ENCODE peak calls at places on chromosomes 4 and X, in eight cellular contexts. R is CD4-positive, alpha-beta memory T cell; Z is lower lobe of right lung; H is BE2C; M is mammary epithelial cell; S is heart right ventricle; F is GM23248; N is A673. U is an unnamed sample.

GRCh38 chrX:154486396-154487207 is at the start of gene UBL4A:
- DNase-seq in R (peak; percentile 54), Z (peak; percentile 83), H (peak; percentile 69), M (peak; percentile 22), S (peak; percentile 65), F (peak; percentile 63), N (peak; percentile 49), U (no peak)

GRCh38 chrX:34585561-34585960 is 71.5 kb downstream of the TMEM47 start:
- DNase-seq in R (no peak), Z (no peak), H (no peak), M (no peak), S (no peak), F (no peak), N (peak; percentile 94), U (no peak)

GRCh38 chr4:7857238-7857701 is 82.4 kb downstream of the AFAP1 start:
- DNase-seq in R (no peak), Z (no peak), H (no peak), M (peak; percentile 57), S (no peak), F (peak; percentile 91), N (peak; percentile 74), U (no peak)

GRCh38 chrX:6407541-6407940 is 127.4 kb downstream of the VCX3A start:
- DNase-seq in R (no peak), Z (no peak), H (no peak), M (no peak), S (no peak), F (no peak), N (no peak), U (no peak)

GRCh38 chrX:155434906-155435743 is 23.3 kb downstream of the F8A3 start:
- DNase-seq in R (no peak), Z (no peak), H (no peak), M (no peak), S (peak; percentile 13), F (peak; percentile 5), N (no peak), U (no peak)

GRCh38 chrX:103310592-103311400 is at the start of gene BEX2:
- DNase-seq in R (peak; percentile 79), Z (peak; percentile 84), H (peak; percentile 80), M (peak; percentile 62), S (peak; percentile 25), F (peak; percentile 40), N (peak; percentile 78), U (peak; percentile 73)

GRCh38 chrX:54825716-54826428 is 18.3 kb downstream of the MAGED2 start:
- DNase-seq in R (peak; percentile 25), Z (no peak), H (no peak), M (peak; percentile 65), S (no peak), F (peak; percentile 26), N (no peak), U (no peak)

GRCh38 chrX:49066690-49067089 is 7.1 kb downstream of the PRAF2 start:
- DNase-seq in R (no peak), Z (no peak), H (no peak), M (no peak), S (no peak), F (no peak), N (no peak), U (no peak)

GRCh38 chr4:109163493-109163892 is 139.0 kb downstream of the COL25A1 start:
- DNase-seq in R (no peak), Z (no peak), H (no peak), M (no peak), S (no peak), F (no peak), N (no peak), U (no peak)

GRCh38 chr4:109166126-109166525 is 136.3 kb downstream of the COL25A1 start:
- DNase-seq in R (no peak), Z (no peak), H (no peak), M (no peak), S (no peak), F (no peak), N (no peak), U (no peak)

GRCh38 chr4:109166586-109166985 is 135.9 kb downstream of the COL25A1 start:
- DNase-seq in R (no peak), Z (no peak), H (no peak), M (no peak), S (no peak), F (no peak), N (peak; percentile 71), U (no peak)

GRCh38 chr4:109162759-109163158 is 139.7 kb downstream of the COL25A1 start:
- DNase-seq in R (no peak), Z (no peak), H (no peak), M (no peak), S (no peak), F (no peak), N (no peak), U (no peak)

GRCh38 chr4:109164011-109164410 is 138.4 kb downstream of the COL25A1 start:
- DNase-seq in R (no peak), Z (no peak), H (no peak), M (no peak), S (no peak), F (peak; percentile 31), N (peak; percentile 61), U (no peak)
- H3K4me3 ChIP-seq in R (no peak overlapping the region), Z (no peak overlapping the region), H (no peak overlapping the region), M (no peak overlapping the region), S (no peak overlapping the region), F (no peak overlapping the region), N (no peak overlapping the region), U (no peak overlapping the region)

DNA sequence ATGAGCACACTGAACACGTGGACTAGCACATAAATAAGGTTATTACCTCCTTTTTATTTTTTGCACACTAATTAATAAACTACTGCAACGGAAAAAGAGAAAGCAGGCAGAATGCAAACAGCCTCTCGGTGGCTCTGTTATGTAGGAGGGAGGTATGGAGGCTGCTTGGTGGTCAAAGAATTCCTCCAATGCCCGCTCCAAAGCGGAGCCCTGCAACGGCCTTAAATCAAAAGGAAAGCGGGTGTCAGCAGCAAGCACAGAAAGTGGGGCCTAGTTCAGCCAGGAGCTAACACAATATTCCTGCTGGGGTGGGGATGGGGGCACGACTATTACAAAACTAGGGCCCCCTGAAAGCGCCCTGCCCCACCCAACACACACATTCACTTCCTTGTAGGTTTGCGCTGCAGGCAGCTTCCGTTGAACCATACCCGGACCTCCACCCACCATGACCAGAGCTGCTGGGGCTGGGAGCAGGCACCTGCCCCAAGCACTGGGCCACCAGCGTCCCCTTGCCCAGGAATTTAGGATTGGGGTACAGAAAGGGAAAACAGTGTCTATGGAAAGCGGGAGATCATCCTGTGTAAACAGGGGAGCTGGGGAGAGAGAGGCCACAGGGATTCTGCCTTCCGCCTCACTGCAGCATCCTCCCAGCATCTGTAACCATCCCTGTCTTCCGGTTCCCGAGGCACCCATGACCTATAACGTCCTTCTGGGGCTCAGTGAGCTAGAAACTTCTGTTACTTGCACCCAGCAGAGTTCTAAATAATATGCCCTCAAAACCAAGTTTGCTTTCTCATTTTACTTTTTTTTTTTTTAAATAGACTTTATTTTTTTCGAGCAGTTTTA is 57.1 kb upstream of the DDX3X start:
- DNase-seq in R (no peak), Z (no peak), H (no peak), M (no peak), S (no peak), F (no peak), N (no peak), U (no peak)
- H3K4me3 ChIP-seq in R (peak overlapping the region; percentile 38), Z (peak overlapping the region; percentile 56), H (peak overlapping the region; percentile 63), M (no peak overlapping the region), S (peak overlapping the region; percentile 46), F (peak overlapping the region; percentile 71), N (peak overlapping the region; percentile 53), U (peak overlapping the region; percentile 41)

GRCh38 chr4:4227510-4228355 is 1.0 kb upstream of the OTOP1 start:
- DNase-seq in R (no peak), Z (no peak), H (peak; percentile 11), M (no peak), S (no peak), F (no peak), N (no peak), U (no peak)
- H3K4me3 ChIP-seq in R (no peak overlapping the region), Z (no peak overlapping the region), H (no peak overlapping the region), M (no peak overlapping the region), S (no peak overlapping the region), F (no peak overlapping the region), N (no peak overlapping the region), U (no peak overlapping the region)

GRCh38 chr4:104728380-104729122 is 233.9 kb upstream of the CXXC4 start:
- DNase-seq in R (no peak), Z (no peak), H (no peak), M (peak; percentile 98), S (no peak), F (peak; percentile 60), N (no peak), U (no peak)
- H3K4me3 ChIP-seq in R (no peak overlapping the region), Z (no peak overlapping the region), H (no peak overlapping the region), M (no peak overlapping the region), S (no peak overlapping the region), F (no peak overlapping the region), N (no peak overlapping the region), U (no peak overlapping the region)

DNA sequence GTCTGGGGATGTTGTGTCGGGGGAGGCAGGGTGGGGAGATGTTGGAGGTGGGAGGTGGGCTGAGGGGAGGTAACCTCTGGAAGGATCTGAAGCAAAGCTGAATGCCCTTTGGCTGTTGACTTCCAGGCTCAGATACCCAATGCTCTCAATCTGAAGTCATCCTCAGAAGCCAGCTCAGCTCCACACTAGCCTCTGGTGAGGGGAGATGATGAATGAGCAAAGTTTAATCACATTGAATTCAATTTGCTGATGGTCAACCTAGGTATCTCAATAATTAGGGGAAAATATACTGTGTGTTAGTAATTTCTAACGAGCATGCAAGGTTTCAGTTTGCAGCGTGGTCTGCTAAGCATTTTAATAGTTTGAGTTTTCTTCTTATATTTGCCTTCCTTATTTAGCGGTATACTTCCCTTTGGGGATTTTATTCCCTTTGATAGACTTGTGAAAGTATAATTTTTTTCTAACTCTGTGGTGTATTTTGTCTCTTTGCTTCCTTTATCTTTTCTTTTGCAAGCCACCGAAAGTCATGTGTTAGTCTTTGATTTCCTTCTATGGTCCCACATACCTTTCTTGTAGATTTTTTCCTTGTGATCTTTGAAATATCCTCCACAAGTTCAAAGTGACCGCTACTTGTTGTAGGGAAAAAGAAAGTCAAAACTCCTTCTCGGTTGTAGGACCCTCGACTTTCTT is 146.3 kb upstream of the LEF1 start:
- DNase-seq in R (no peak), Z (no peak), H (no peak), M (no peak), S (no peak), F (no peak), N (no peak), U (no peak)
- H3K4me3 ChIP-seq in R (no peak overlapping the region), Z (no peak overlapping the region), H (no peak overlapping the region), M (no peak overlapping the region), S (no peak overlapping the region), F (no peak overlapping the region), N (no peak overlapping the region), U (no peak overlapping the region)

DNA sequence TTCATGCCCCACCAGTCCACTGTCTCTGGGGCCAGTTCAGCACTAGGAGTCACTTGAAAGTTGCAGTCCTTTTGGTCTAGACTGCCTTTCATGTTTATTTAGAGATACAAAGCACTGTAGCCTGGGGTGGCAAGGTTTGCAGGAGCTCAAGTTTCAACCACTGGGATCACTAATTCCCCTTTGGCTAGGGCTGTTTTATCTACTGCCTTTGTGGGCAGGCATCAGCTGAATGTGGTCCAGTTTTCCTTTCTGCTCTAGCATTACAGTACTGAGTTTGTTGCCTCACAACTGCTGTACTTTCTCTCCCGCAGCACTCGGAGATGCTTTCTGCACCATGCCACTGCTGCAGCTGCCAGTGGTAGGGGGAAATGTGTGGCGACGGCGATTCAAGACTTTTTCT is 222.3 kb upstream of the HDX start:
- DNase-seq in R (no peak), Z (no peak), H (no peak), M (no peak), S (no peak), F (no peak), N (no peak), U (no peak)
- H3K4me3 ChIP-seq in R (no peak overlapping the region), Z (no peak overlapping the region), H (no peak overlapping the region), M (no peak overlapping the region), S (no peak overlapping the region), F (no peak overlapping the region), N (no peak overlapping the region), U (no peak overlapping the region)

GRCh38 chr4:54281060-54281781 is 52.1 kb downstream of the PDGFRA start:
- DNase-seq in R (no peak), Z (peak; percentile 63), H (no peak), M (peak; percentile 70), S (peak; percentile 75), F (peak; percentile 98), N (no peak), U (peak; percentile 96)
- H3K4me3 ChIP-seq in R (no peak overlapping the region), Z (no peak overlapping the region), H (no peak overlapping the region), M (no peak overlapping the region), S (no peak overlapping the region), F (no peak overlapping the region), N (no peak overlapping the region), U (no peak overlapping the region)